ENCODE peak calls at places on chromosomes 13 and 19, in four cellular contexts. Z is A549, Y is SK-N-SH, P is neural progenitor cell. J is an unnamed sample. For H3K4me1, the result is how much of the 10 kb centered on the place peaks cover.

GRCh38 chr19:47398707-47399106 is 20.6 kb downstream of the MEIS3 start:
- DNase-seq in Z (no peak), Y (no peak), P (no peak), J (peak)

GRCh38 chr13:106619688-106620555 is 52.0 kb upstream of the ARGLU1 start:
- DNase-seq in Z (peak), Y (peak), P (peak), J (peak)

GRCh38 chr19:8806661-8807060 is 25.4 kb downstream of the ZNF558 start:
- DNase-seq in Z (no peak), Y (no peak), P (no peak), J (no peak)

GRCh38 chr13:51192348-51192747 is 29.9 kb upstream of the FAM124A start:
- DNase-seq in Z (no peak), Y (no peak), P (no peak), J (no peak)

GRCh38 chr13:113146750-113147149 is 11.7 kb upstream of the PROZ start:
- DNase-seq in Z (no peak), Y (no peak), P (no peak), J (peak)

GRCh38 chr19:51485960-51486359 is 7.6 kb downstream of the CEACAM18 start:
- DNase-seq in Z (no peak), Y (no peak), P (no peak), J (no peak)

GRCh38 chr19:7395360-7395781 is 46.6 kb downstream of the ARHGEF18 start:
- DNase-seq in Z (no peak), Y (peak), P (peak), J (peak)

GRCh38 chr13:90091611-90092010 is 1255.9 kb upstream of the MIR17HG start:
- DNase-seq in Z (no peak), Y (no peak), P (no peak), J (no peak)

GRCh38 chr13:113002206-113002821 is 33.3 kb downstream of the MCF2L start:
- DNase-seq in Z (no peak), Y (peak), P (peak), J (peak)

GRCh38 chr13:35332134-35332533 is 144.4 kb downstream of the MAB21L1 start:
- DNase-seq in Z (no peak), Y (no peak), P (no peak), J (no peak)

GRCh38 chr13:47679391-47679790 is 321.7 kb downstream of the SUCLA2 start:
- DNase-seq in Z (no peak), Y (no peak), P (no peak), J (no peak)

GRCh38 chr13:98978280-98978679 is 416 bp upstream of the DOCK9 start:
- DNase-seq in Z (no peak), Y (no peak), P (no peak), J (no peak)

GRCh38 chr13:61838568-61838967 is 422.9 kb upstream of the PCDH20 start:
- DNase-seq in Z (no peak), Y (no peak), P (no peak), J (no peak)

GRCh38 chr13:21336609-21337008 is 122.5 kb downstream of the ZDHHC20 start:
- DNase-seq in Z (no peak), Y (no peak), P (peak), J (peak)

GRCh38 chr13:40023608-40024577 is 368.4 kb downstream of the COG6 start:
- DNase-seq in Z (no peak), Y (no peak), P (no peak), J (no peak)

GRCh38 chr19:51696606-51697005 is 3.5 kb downstream of the SPACA6 start:
- DNase-seq in Z (no peak), Y (no peak), P (no peak), J (no peak)

GRCh38 chr13:83065136-83065535 is 817.1 kb downstream of the SLITRK1 start:
- DNase-seq in Z (no peak), Y (no peak), P (no peak), J (no peak)

GRCh38 chr13:106314417-106314816 is 221.0 kb downstream of the EFNB2 start:
- DNase-seq in Z (no peak), Y (no peak), P (no peak), J (peak)

GRCh38 chr13:109243311-109243951 is 543.0 kb downstream of the IRS2 start:
- DNase-seq in Z (peak), Y (no peak), P (no peak), J (peak)

GRCh38 chr13:33388254-33388998 is 102.9 kb upstream of the STARD13 start:
- DNase-seq in Z (no peak), Y (no peak), P (no peak), J (no peak)

GRCh38 chr13:41751734-41752445 is 209.0 kb downstream of the VWA8 start:
- DNase-seq in Z (no peak), Y (no peak), P (no peak), J (no peak)

GRCh38 chr13:76798037-76798436 is 88.2 kb downstream of the KCTD12 start:
- DNase-seq in Z (no peak), Y (no peak), P (no peak), J (no peak)

GRCh38 chr19:19106061-19106551 is 32.2 kb downstream of the TMEM161A start:
- DNase-seq in Z (no peak), Y (no peak), P (peak), J (peak)

GRCh38 chr13:43391021-43391420 is 367.6 kb downstream of the DNAJC15 start:
- DNase-seq in Z (no peak), Y (no peak), P (no peak), J (no peak)
- H3K27ac ChIP-seq in Z (no peak), Y (no peak), P (no peak), J (no peak)

DNA sequence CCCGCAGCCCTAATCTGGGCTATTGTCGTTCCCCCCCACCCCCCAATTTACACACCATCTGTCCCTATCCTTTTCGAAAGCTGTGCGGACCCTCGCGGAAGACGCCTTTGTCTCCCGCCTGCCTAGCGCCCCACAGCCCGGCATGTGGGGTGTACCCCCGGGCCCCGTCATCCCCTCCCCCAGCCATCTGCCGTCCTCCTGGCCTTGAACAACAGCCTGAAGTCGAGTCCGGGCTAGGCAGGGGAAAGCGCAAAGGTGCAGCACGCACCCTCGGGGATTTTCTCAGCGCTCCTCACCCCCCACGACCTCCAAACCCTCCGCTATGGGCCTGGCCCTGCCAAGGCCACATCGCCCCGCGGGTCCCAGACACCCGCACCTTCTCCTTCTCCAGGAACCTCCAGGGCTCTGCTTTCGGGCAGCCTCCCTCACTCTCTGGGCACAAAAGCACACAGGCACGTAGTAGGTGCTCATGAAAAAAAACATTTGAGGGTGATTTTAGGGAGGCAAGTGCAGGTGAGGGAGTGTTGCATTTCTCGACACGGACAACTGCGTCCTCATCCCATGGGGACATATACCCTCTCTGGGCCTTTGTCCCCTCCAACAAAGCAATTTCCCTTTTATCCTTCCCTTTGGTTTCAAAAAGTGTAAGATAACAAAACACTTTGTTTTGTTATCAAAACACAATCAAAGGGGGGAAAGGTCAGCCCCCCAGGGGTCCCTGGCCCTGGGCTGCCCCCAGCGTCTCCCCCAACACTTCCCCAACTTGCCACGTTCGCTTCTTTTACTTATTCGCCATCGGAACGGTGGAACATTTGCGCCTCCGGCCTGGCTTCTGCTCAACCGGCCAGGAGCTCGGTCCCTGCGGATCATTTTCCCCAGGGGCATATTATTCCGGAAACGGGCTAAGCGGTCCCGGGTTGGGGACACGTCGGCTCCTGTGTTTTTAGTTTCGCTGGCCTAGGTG is 16.4 kb downstream of the CCDC124 start:
- DNase-seq in Z (no peak), Y (no peak), P (peak), J (peak)
- H3K4me1 ChIP-seq in Z (under half), Y (under half), P (under half), J (under half)

GRCh38 chr19:1514295-1514661 is 1.5 kb upstream of the ADAMTSL5 start:
- DNase-seq in Z (no peak), Y (no peak), P (no peak), J (no peak)
- TF ChIP-seq CTCF in Z (no peak), Y (no peak), P (no peak), J (no peak)

DNA sequence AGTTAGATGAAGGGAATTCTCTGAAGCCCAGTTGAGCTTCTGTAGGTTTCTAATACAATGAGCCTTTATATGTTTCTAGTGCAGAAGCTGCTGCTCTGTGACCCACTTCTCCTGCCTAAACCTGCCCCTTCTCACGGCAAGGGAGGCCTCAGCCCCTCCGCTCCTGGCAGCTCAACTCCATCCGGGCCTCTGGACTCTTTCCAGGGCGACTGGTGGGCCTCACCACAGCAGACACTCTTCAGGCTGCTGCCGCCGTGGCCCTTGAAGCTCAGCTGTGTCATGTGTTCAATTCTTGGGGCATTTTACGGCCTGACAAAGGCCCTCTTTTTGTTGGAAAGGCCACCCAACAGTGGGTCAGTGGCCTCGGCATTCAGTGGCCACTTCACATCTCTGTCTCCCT is 10.0 kb upstream of the C19orf33 start:
- DNase-seq in Z (no peak), Y (no peak), P (no peak), J (no peak)
- H3K27ac ChIP-seq in Z (no peak), Y (no peak), P (no peak), J (no peak)

GRCh38 chr19:54207908-54208783 is 7.5 kb downstream of the RPS9 start:
- DNase-seq in Z (no peak), Y (no peak), P (no peak), J (peak)
- H3K4me1 ChIP-seq in Z (half or more), Y (under half), P (under half), J (under half)

DNA sequence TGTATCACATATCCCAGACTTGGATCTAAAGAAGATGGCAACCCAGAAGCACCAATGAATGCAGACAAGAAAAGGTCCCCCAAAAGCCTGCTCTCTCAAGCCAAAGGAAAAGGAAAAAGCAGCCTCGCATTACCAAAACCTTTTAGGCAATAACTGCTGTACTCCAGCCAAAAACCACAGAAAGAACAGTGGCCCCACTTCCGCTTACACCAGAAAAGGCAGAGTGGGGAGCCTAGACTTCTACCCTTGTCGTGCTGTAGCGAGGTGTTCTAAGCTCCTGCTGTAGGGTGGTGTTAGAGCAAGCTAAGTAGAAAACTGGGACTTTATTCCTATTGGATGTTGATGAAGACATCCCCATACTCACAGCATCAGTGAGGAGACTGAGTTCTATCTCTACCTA is 244.0 kb upstream of the RXFP2 start:
- DNase-seq in Z (no peak), Y (no peak), P (no peak), J (no peak)
- TF ChIP-seq CTCF in Z (no peak), Y (no peak), P (no peak), J (no peak)

DNA sequence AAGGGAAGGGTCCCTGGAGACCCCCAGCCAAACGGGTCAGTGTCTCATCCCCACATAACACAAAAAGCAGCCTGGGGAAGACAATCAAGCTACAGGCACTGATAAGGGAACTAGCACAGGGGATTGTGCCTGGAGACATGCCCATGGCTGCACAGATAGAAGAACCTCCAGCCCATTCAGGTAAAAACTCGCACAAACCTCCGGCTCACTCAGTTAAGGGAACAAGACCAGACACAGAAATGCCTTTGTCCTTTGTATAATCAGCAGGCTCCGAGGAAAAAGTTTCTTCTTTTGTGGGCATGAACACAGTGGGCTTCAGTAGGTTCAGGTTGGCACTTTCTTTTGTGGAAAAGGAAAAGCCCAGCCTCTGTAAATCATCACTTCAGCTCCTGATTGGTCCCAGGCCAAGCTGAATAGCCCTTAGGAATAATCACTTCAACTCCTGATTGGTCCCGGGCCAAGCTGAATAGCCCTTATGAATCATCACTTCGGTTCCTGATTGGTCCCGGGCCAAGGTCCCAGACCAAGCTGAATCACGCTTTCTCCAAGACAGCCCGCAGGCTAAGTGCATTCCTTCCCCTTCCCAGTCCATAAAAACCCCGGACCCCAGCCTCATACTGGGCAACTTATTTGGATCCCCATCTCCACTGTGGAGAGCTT is 5.0 kb upstream of the ZNF230 start:
- DNase-seq in Z (no peak), Y (no peak), P (no peak), J (peak)
- H3K27ac ChIP-seq in Z (no peak), Y (no peak), P (no peak), J (no peak)

DNA sequence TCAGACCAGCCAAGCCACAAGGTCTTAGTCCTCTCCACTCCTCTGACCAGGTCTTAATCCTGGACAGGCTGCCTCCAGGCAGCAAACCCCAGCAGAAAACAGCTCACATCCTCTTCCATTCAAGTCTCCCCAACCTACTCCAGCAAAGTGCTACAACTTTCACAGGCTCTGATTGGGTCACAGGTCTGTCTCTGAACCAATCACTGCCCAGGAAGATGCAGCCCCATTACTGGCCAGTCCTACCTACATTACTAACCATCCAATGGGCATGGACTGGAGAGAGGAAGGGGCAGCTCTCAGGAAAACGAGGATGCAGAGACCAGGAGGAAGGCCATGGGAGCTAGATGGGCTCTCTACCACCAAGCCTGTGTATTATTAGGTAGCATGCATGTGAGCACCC is 12.2 kb downstream of the MED26 start:
- DNase-seq in Z (no peak), Y (peak), P (no peak), J (peak)
- H3K4me1 ChIP-seq in Z (under half), Y (under half), P (under half), J (under half)

J was measured in endodermal cell.